ENCODE peak calls at places on chromosomes 2 and 18, in nine cellular contexts. One of them, this sample, is unnamed.

GRCh38 chr2:225487901-225488416 is 88.4 kb downstream of the NYAP2 start:
- DNase-seq in adrenal gland: no peak
- DNase-seq in IMR-90: no peak
- DNase-seq in breast epithelium: no peak
- DNase-seq in left lung: no peak
- DNase-seq in H1: no peak
- DNase-seq in A549: no peak
- DNase-seq in fibroblast of lung: no peak
- DNase-seq in cardiac muscle cell: no peak
- DNase-seq in this sample: no peak

GRCh38 chr2:9126540-9126939 is 80.1 kb upstream of the ASAP2 start:
- DNase-seq in adrenal gland: no peak
- DNase-seq in IMR-90: no peak
- DNase-seq in breast epithelium: no peak
- DNase-seq in left lung: no peak
- DNase-seq in H1: no peak
- DNase-seq in A549: no peak
- DNase-seq in fibroblast of lung: no peak
- DNase-seq in cardiac muscle cell: no peak
- DNase-seq in this sample: no peak

GRCh38 chr2:187422277-187422676 is 25.8 kb downstream of the CALCRL start:
- DNase-seq in adrenal gland: no peak
- DNase-seq in IMR-90: no peak
- DNase-seq in breast epithelium: no peak
- DNase-seq in left lung: no peak
- DNase-seq in H1: no peak
- DNase-seq in A549: no peak
- DNase-seq in fibroblast of lung: peak; percentile 49
- DNase-seq in cardiac muscle cell: no peak
- DNase-seq in this sample: no peak

GRCh38 chr2:270861-271260 is 6.1 kb downstream of the ACP1 start:
- DNase-seq in adrenal gland: no peak
- DNase-seq in IMR-90: no peak
- DNase-seq in breast epithelium: no peak
- DNase-seq in left lung: no peak
- DNase-seq in H1: no peak
- DNase-seq in A549: no peak
- DNase-seq in fibroblast of lung: no peak
- DNase-seq in cardiac muscle cell: no peak
- DNase-seq in this sample: no peak

GRCh38 chr2:172082944-172083718 is 2.2 kb upstream of the DLX1 start:
- DNase-seq in adrenal gland: no peak
- DNase-seq in IMR-90: no peak
- DNase-seq in breast epithelium: no peak
- DNase-seq in left lung: no peak
- DNase-seq in H1: peak; percentile 71
- DNase-seq in A549: no peak
- DNase-seq in fibroblast of lung: no peak
- DNase-seq in cardiac muscle cell: no peak
- DNase-seq in this sample: no peak

GRCh38 chr2:105795575-105795934 is 50.8 kb downstream of the NCK2 start:
- DNase-seq in adrenal gland: no peak
- DNase-seq in IMR-90: no peak
- DNase-seq in breast epithelium: no peak
- DNase-seq in left lung: no peak
- DNase-seq in H1: no peak
- DNase-seq in A549: no peak
- DNase-seq in fibroblast of lung: no peak
- DNase-seq in cardiac muscle cell: no peak
- DNase-seq in this sample: no peak

GRCh38 chr18:58476521-58477210 is 152.2 kb downstream of the ALPK2 start:
- DNase-seq in adrenal gland: no peak
- DNase-seq in IMR-90: no peak
- DNase-seq in breast epithelium: no peak
- DNase-seq in left lung: no peak
- DNase-seq in H1: no peak
- DNase-seq in A549: no peak
- DNase-seq in fibroblast of lung: no peak
- DNase-seq in cardiac muscle cell: no peak
- DNase-seq in this sample: no peak

GRCh38 chr2:239035361-239035814 is 187.5 kb downstream of the TWIST2 start:
- DNase-seq in adrenal gland: peak; percentile 67
- DNase-seq in IMR-90: no peak
- DNase-seq in breast epithelium: no peak
- DNase-seq in left lung: no peak
- DNase-seq in H1: peak; percentile 96
- DNase-seq in A549: peak; percentile 88
- DNase-seq in fibroblast of lung: no peak
- DNase-seq in cardiac muscle cell: no peak
- DNase-seq in this sample: peak; percentile 51

GRCh38 chr2:149527998-149528775 is 59.4 kb downstream of the MMADHC start:
- DNase-seq in adrenal gland: no peak
- DNase-seq in IMR-90: no peak
- DNase-seq in breast epithelium: no peak
- DNase-seq in left lung: no peak
- DNase-seq in H1: no peak
- DNase-seq in A549: no peak
- DNase-seq in fibroblast of lung: no peak
- DNase-seq in cardiac muscle cell: no peak
- DNase-seq in this sample: no peak

GRCh38 chr2:47636596-47636995 is 146.3 kb upstream of the MSH6 start:
- DNase-seq in adrenal gland: no peak
- DNase-seq in IMR-90: no peak
- DNase-seq in breast epithelium: no peak
- DNase-seq in left lung: no peak
- DNase-seq in H1: no peak
- DNase-seq in A549: no peak
- DNase-seq in fibroblast of lung: no peak
- DNase-seq in cardiac muscle cell: no peak
- DNase-seq in this sample: no peak

GRCh38 chr2:37711308-37711731 is 39.9 kb upstream of the CDC42EP3 start:
- DNase-seq in adrenal gland: no peak
- DNase-seq in IMR-90: peak; percentile 91
- DNase-seq in breast epithelium: no peak
- DNase-seq in left lung: no peak
- DNase-seq in H1: no peak
- DNase-seq in A549: peak; percentile 36
- DNase-seq in fibroblast of lung: peak; percentile 88
- DNase-seq in cardiac muscle cell: no peak
- DNase-seq in this sample: no peak

GRCh38 chr2:148989882-148990493 is 48.5 kb upstream of the LYPD6B start:
- DNase-seq in adrenal gland: peak; percentile 81
- DNase-seq in IMR-90: peak; percentile 80
- DNase-seq in breast epithelium: no peak
- DNase-seq in left lung: no peak
- DNase-seq in H1: no peak
- DNase-seq in A549: peak; percentile 46
- DNase-seq in fibroblast of lung: peak; percentile 85
- DNase-seq in cardiac muscle cell: peak; percentile 80
- DNase-seq in this sample: no peak

GRCh38 chr2:227191367-227191766 is 26.9 kb downstream of the COL4A3 start:
- DNase-seq in adrenal gland: peak; percentile 39
- DNase-seq in IMR-90: peak; percentile 5
- DNase-seq in breast epithelium: no peak
- DNase-seq in left lung: no peak
- DNase-seq in H1: no peak
- DNase-seq in A549: peak; percentile 12
- DNase-seq in fibroblast of lung: peak; percentile 14
- DNase-seq in cardiac muscle cell: peak; percentile 2
- DNase-seq in this sample: no peak

GRCh38 chr2:128727914-128728313 is 409.2 kb upstream of the HS6ST1 start:
- DNase-seq in adrenal gland: peak; percentile 82
- DNase-seq in IMR-90: peak; percentile 89
- DNase-seq in breast epithelium: no peak
- DNase-seq in left lung: no peak
- DNase-seq in H1: no peak
- DNase-seq in A549: no peak
- DNase-seq in fibroblast of lung: peak; percentile 96
- DNase-seq in cardiac muscle cell: no peak
- DNase-seq in this sample: no peak

DNA sequence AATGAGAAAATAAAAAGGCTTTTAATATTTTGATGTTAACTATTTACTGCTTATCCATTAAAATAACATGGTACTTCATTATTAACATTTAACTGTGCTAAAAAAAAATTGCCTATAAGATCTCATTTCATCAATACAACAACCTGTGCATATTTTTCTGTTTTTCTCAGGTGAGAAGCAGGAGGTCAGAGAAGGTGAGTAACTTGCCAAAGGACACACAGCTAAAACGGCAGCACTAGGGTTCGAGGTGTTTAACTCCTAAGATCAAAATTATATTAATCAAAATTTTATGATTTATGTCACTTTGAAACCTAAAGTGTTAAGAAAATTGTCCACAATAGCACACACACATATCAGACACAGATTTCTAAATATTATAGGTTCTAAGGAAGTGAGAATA is 366.0 kb downstream of the TGIF1 start:
- DNase-seq in adrenal gland: no peak
- DNase-seq in IMR-90: no peak
- DNase-seq in breast epithelium: no peak
- DNase-seq in left lung: no peak
- DNase-seq in H1: no peak
- DNase-seq in A549: no peak
- DNase-seq in fibroblast of lung: no peak
- DNase-seq in cardiac muscle cell: no peak
- DNase-seq in this sample: no peak
- H3K27ac ChIP-seq in adrenal gland: no peak overlapping the region
- H3K27ac ChIP-seq in IMR-90: peak overlapping the region; percentile 92
- H3K27ac ChIP-seq in breast epithelium: no peak overlapping the region
- H3K27ac ChIP-seq in left lung: no peak overlapping the region
- H3K27ac ChIP-seq in H1: no peak overlapping the region
- H3K27ac ChIP-seq in A549: peak overlapping the region; percentile 96
- H3K27ac ChIP-seq in fibroblast of lung: peak overlapping the region; percentile 44
- H3K27ac ChIP-seq in cardiac muscle cell: no peak overlapping the region
- H3K27ac ChIP-seq in this sample: no peak overlapping the region

GRCh38 chr2:10410716-10411437 is 37.2 kb downstream of the ODC1 start:
- DNase-seq in adrenal gland: no peak
- DNase-seq in IMR-90: no peak
- DNase-seq in breast epithelium: no peak
- DNase-seq in left lung: no peak
- DNase-seq in H1: no peak
- DNase-seq in A549: no peak
- DNase-seq in fibroblast of lung: no peak
- DNase-seq in cardiac muscle cell: no peak
- DNase-seq in this sample: no peak

GRCh38 chr2:10407841-10408648 is 40.1 kb downstream of the ODC1 start:
- DNase-seq in adrenal gland: peak; percentile 95
- DNase-seq in IMR-90: peak; percentile 34
- DNase-seq in breast epithelium: peak; percentile 68
- DNase-seq in left lung: peak; percentile 82
- DNase-seq in H1: no peak
- DNase-seq in A549: peak; percentile 89
- DNase-seq in fibroblast of lung: peak; percentile 94
- DNase-seq in cardiac muscle cell: no peak
- DNase-seq in this sample: no peak

GRCh38 chr2:10411557-10411956 is 36.6 kb downstream of the ODC1 start:
- DNase-seq in adrenal gland: no peak
- DNase-seq in IMR-90: no peak
- DNase-seq in breast epithelium: no peak
- DNase-seq in left lung: no peak
- DNase-seq in H1: no peak
- DNase-seq in A549: no peak
- DNase-seq in fibroblast of lung: no peak
- DNase-seq in cardiac muscle cell: no peak
- DNase-seq in this sample: no peak

GRCh38 chr2:10408649-10409579 is 39.2 kb downstream of the ODC1 start:
- DNase-seq in adrenal gland: peak; percentile 86
- DNase-seq in IMR-90: peak; percentile 64
- DNase-seq in breast epithelium: peak; percentile 83
- DNase-seq in left lung: peak; percentile 88
- DNase-seq in H1: peak; percentile 93
- DNase-seq in A549: peak; percentile 94
- DNase-seq in fibroblast of lung: peak; percentile 70
- DNase-seq in cardiac muscle cell: peak; percentile 90
- DNase-seq in this sample: peak; percentile 67

GRCh38 chr2:10410001-10410671 is 38.0 kb downstream of the ODC1 start:
- DNase-seq in adrenal gland: no peak
- DNase-seq in IMR-90: no peak
- DNase-seq in breast epithelium: no peak
- DNase-seq in left lung: no peak
- DNase-seq in H1: no peak
- DNase-seq in A549: no peak
- DNase-seq in fibroblast of lung: no peak
- DNase-seq in cardiac muscle cell: no peak
- DNase-seq in this sample: no peak
- H3K4me1 ChIP-seq in adrenal gland: peaks cover 41% of the 10 kb centered on the region
- H3K4me1 ChIP-seq in IMR-90: peaks cover 13% of the 10 kb centered on the region
- H3K4me1 ChIP-seq in breast epithelium: peaks cover 3% of the 10 kb centered on the region
- H3K4me1 ChIP-seq in left lung: peaks cover 30% of the 10 kb centered on the region
- H3K4me1 ChIP-seq in H1: no peaks in the 10 kb centered on the region
- H3K4me1 ChIP-seq in A549: peaks cover 55% of the 10 kb centered on the region
- H3K4me1 ChIP-seq in fibroblast of lung: peaks cover 12% of the 10 kb centered on the region
- H3K4me1 ChIP-seq in cardiac muscle cell: peaks cover 2% of the 10 kb centered on the region
- H3K4me1 ChIP-seq in this sample: peaks cover 66% of the 10 kb centered on the region

GRCh38 chr2:208148803-208149202 is 2.8 kb upstream of the CRYGB start:
- DNase-seq in adrenal gland: no peak
- DNase-seq in IMR-90: no peak
- DNase-seq in breast epithelium: no peak
- DNase-seq in left lung: no peak
- DNase-seq in H1: no peak
- DNase-seq in A549: no peak
- DNase-seq in fibroblast of lung: no peak
- DNase-seq in cardiac muscle cell: no peak
- DNase-seq in this sample: no peak
- TF ChIP-seq CTCF in adrenal gland: no peak
- TF ChIP-seq CTCF in IMR-90: no peak
- TF ChIP-seq CTCF in breast epithelium: no peak
- TF ChIP-seq CTCF in left lung: no peak
- TF ChIP-seq CTCF in H1: peak; percentile 50
- TF ChIP-seq CTCF in A549: no peak
- TF ChIP-seq CTCF in fibroblast of lung: no peak
- TF ChIP-seq CTCF in cardiac muscle cell: peak; percentile 8
- TF ChIP-seq CTCF in this sample: no peak

DNA sequence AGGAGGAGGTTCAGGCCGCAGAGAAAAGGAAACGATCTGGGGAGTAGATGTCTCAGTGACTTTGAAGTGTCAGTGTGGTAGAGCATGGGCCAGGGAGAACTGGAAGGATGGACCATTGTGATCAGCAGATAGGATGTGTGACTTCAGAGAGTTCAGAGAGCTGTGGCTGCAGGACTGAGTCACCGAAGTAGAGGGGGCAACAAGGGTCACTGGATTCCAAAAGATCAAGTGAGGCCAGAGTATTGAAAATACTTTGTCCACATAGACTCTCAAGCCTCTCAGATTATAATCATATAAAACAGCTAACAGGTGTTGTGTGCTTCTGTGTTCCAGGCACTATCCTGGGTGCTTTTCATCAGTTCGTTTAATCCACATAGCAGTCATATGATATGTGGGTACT is 99.4 kb downstream of the CRIM1 start:
- DNase-seq in adrenal gland: no peak
- DNase-seq in IMR-90: no peak
- DNase-seq in breast epithelium: no peak
- DNase-seq in left lung: no peak
- DNase-seq in H1: no peak
- DNase-seq in A549: no peak
- DNase-seq in fibroblast of lung: no peak
- DNase-seq in cardiac muscle cell: no peak
- DNase-seq in this sample: no peak
- H3K27ac ChIP-seq in adrenal gland: no peak overlapping the region
- H3K27ac ChIP-seq in IMR-90: peak overlapping the region; percentile 68
- H3K27ac ChIP-seq in breast epithelium: peak overlapping the region; percentile 54
- H3K27ac ChIP-seq in left lung: no peak overlapping the region
- H3K27ac ChIP-seq in H1: no peak overlapping the region
- H3K27ac ChIP-seq in A549: peak overlapping the region; percentile 80
- H3K27ac ChIP-seq in fibroblast of lung: peak overlapping the region; percentile 41
- H3K27ac ChIP-seq in cardiac muscle cell: no peak overlapping the region
- H3K27ac ChIP-seq in this sample: peak overlapping the region; percentile 81

This sample was measured in left ventricle myocardium inferior.